ENCODE peak calls at places on chromosomes 16 and 17, in seven cellular contexts. B is suprapubic skin, Z is endothelial cell of umbilical vein, L is stomach, E is transverse colon, J is upper lobe of left lung, R is sigmoid colon. T is an unnamed sample.

GRCh38 chr17:66493283-66494019 is 191.0 kb downstream of the PRKCA start:
- DNase-seq in B (no peak), Z (peak; percentile 27), L (no peak), E (no peak), J (no peak), R (no peak), T (no peak)

GRCh38 chr17:40021471-40021961 is 6.3 kb downstream of the CSF3 start:
- DNase-seq in B (no peak), Z (peak; percentile 80), L (no peak), E (no peak), J (peak; percentile 74), R (no peak), T (no peak)

GRCh38 chr16:75244844-75245758 is 6.3 kb downstream of the BCAR1 start:
- DNase-seq in B (no peak), Z (peak; percentile 94), L (peak; percentile 94), E (peak; percentile 74), J (peak; percentile 91), R (peak; percentile 97), T (no peak)

GRCh38 chr17:44307387-44308186 is 814 bp upstream of the RUNDC3A start:
- DNase-seq in B (no peak), Z (no peak), L (no peak), E (peak; percentile 25), J (peak; percentile 70), R (peak; percentile 85), T (no peak)

GRCh38 chr16:84911490-84912216 is 91.9 kb downstream of the CRISPLD2 start:
- DNase-seq in B (no peak), Z (no peak), L (no peak), E (no peak), J (no peak), R (no peak), T (no peak)

GRCh38 chr16:75241412-75241811 is 10.0 kb downstream of the BCAR1 start:
- DNase-seq in B (no peak), Z (no peak), L (no peak), E (no peak), J (no peak), R (no peak), T (no peak)

GRCh38 chr17:81419333-81419885 is 24.2 kb downstream of the BAHCC1 start:
- DNase-seq in B (peak; percentile 94), Z (peak; percentile 64), L (peak; percentile 84), E (peak; percentile 82), J (peak; percentile 93), R (peak; percentile 96), T (no peak)

GRCh38 chr17:78101112-78101511 is 27.4 kb downstream of the TMC6 start:
- DNase-seq in B (peak; percentile 39), Z (no peak), L (no peak), E (no peak), J (no peak), R (peak; percentile 56), T (no peak)

GRCh38 chr16:17397499-17397891 is 73.3 kb downstream of the XYLT1 start:
- DNase-seq in B (no peak), Z (peak; percentile 79), L (peak; percentile 40), E (peak; percentile 57), J (no peak), R (no peak), T (no peak)

GRCh38 chr16:58500329-58501241 is 642 bp downstream of the NDRG4 start:
- DNase-seq in B (peak; percentile 55), Z (no peak), L (no peak), E (no peak), J (peak; percentile 65), R (peak; percentile 56), T (no peak)

GRCh38 chr17:79466562-79467350 is 144.1 kb downstream of the RBFOX3 start:
- DNase-seq in B (no peak), Z (no peak), L (no peak), E (no peak), J (peak; percentile 52), R (no peak), T (no peak)

DNA sequence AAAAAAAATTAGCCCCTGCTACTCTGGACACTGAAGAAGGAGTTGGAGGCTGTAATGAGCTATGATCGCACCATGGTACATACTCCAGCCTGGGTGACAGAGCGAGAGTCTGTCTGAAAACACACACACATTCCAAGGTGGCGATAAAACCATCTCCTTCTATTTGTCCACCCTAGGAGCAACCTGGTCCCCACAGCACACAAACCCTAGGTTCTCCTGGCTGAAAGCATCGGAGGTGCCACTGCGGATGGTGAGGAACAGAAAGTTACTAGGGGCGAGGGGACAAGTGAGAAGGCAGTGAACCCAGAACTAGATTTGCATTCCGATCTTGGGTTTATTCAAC is 1.4 kb upstream of the ECI1 start:
- DNase-seq in B (no peak), Z (no peak), L (no peak), E (no peak), J (no peak), R (no peak), T (no peak)
- TF ChIP-seq POLR2A in B (no peak), Z (no peak), L (no peak), E (no peak), J (no peak), R (no peak), T (no peak)

GRCh38 chr16:83908798-83909197 is 9.9 kb downstream of the MLYCD start:
- DNase-seq in B (no peak), Z (no peak), L (no peak), E (no peak), J (no peak), R (peak; percentile 38), T (no peak)
- TF ChIP-seq POLR2AphosphoS5 in B (no peak), Z (no peak), L (no peak), E (no peak), J (no peak), R (no peak), T (no peak)

GRCh38 chr17:75791251-75791650 is 6.6 kb downstream of the UNK start:
- DNase-seq in B (no peak), Z (no peak), L (no peak), E (no peak), J (no peak), R (no peak), T (no peak)
- TF ChIP-seq POLR2A in B (no peak), Z (no peak), L (no peak), E (no peak), J (no peak), R (no peak), T (no peak)

DNA sequence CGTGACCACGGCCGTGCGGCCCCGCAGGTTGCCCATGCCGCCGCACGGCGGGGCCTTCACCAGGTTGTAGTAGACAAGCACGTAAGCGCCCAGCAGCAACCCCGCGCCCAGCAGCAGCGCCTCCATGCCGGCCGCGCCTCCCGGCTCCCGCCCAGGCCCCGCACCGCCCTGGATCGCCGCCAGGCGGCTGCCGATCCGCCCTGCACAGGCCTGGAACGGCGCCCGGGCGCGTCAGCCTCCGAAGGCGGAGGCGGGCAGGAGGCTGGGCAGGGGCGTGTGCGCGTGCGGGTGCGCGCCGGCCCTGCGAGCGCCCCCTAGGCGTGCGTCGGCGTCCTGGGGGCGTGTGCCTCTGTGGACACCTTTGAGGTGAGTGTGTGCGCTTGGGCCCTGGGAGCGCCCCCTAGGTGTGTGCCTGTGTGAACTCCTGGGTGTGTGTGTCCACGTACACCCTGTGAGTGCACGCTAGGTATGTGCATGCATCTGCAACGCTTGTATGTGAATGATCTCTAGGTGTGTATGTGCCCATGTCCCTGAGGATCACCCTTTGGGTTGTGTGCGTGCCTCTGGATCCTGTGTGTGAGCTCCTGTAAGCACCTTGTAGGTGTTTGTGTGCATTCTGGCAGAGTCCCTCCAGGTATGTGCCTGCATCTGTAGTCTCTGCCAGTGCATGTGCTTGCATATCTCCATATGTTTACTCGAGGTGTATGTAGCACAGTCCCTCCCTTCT is at the start of gene DHRS13:
- DNase-seq in B (peak; percentile 90), Z (peak; percentile 93), L (peak; percentile 96), E (peak; percentile 95), J (peak; percentile 99), R (peak; percentile 91), T (peak; percentile 95)
- TF ChIP-seq POLR2AphosphoS5 in B (no peak), Z (peak; percentile 93), L (peak; percentile 56), E (peak; percentile 64), J (peak; percentile 47), R (no peak), T (no peak)

GRCh38 chr16:9102379-9102778 is 10.9 kb downstream of the HAPSTR1 start:
- DNase-seq in B (no peak), Z (no peak), L (no peak), E (no peak), J (no peak), R (no peak), T (no peak)

GRCh38 chr16:9105189-9105588 is 13.7 kb downstream of the HAPSTR1 start:
- DNase-seq in B (no peak), Z (no peak), L (no peak), E (no peak), J (no peak), R (no peak), T (no peak)

GRCh38 chr16:9102943-9103342 is 11.5 kb downstream of the HAPSTR1 start:
- DNase-seq in B (no peak), Z (no peak), L (no peak), E (no peak), J (no peak), R (no peak), T (no peak)

GRCh38 chr16:9107025-9107970 is 15.9 kb downstream of the HAPSTR1 start:
- DNase-seq in B (no peak), Z (no peak), L (no peak), E (no peak), J (no peak), R (no peak), T (no peak)

DNA sequence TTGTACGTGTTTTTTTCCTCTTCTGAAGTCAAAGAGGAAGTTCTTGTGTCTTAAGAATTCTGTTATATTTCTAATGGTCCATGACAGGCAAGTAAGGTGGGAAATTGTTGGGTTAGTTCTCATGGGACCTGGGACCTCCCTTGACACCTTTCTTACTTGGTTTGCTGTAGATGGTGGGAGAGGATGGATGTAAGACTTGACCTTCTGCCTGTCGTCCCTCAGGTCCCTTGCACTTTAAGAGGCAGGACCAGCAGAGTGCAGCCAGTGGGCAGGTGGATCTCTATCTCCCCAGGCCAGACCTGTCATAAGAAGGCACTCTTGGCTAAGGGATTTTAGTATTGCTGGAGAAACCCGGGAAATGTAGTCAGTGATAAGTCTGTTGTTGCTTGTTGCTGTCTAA is 12.1 kb downstream of the HAPSTR1 start:
- DNase-seq in B (no peak), Z (no peak), L (no peak), E (no peak), J (no peak), R (no peak), T (no peak)
- TF ChIP-seq POLR2A in B (no peak), Z (no peak), L (no peak), E (no peak), J (no peak), R (no peak), T (no peak)

GRCh38 chr17:58007781-58008706 is 998 bp upstream of the SRSF1 start:
- DNase-seq in B (no peak), Z (no peak), L (no peak), E (no peak), J (no peak), R (no peak), T (no peak)
- TF ChIP-seq POLR2AphosphoS5 in B (no peak), Z (no peak), L (no peak), E (no peak), J (no peak), R (no peak), T (no peak)